ENCODE peak calls at places on chromosomes 1 and 21, in five cellular contexts. One of them, this sample, is unnamed.

GRCh38 chr1:111990026-111990877 is 784 bp upstream of the KCND3 start:
- DNase-seq in MM.1S: no peak
- DNase-seq in heart right ventricle: peak; percentile 42
- DNase-seq in GM20000: no peak
- DNase-seq in HFFc6: no peak
- DNase-seq in this sample: no peak

GRCh38 chr1:174413632-174414031 is 34.1 kb upstream of the GPR52 start:
- DNase-seq in HFFc6: no peak
- DNase-seq in heart right ventricle: no peak
- DNase-seq in MM.1S: no peak
- DNase-seq in GM20000: no peak
- DNase-seq in this sample: no peak

GRCh38 chr1:68904472-68904871 is 407.6 kb upstream of the DEPDC1 start:
- DNase-seq in HFFc6: no peak
- DNase-seq in heart right ventricle: no peak
- DNase-seq in MM.1S: no peak
- DNase-seq in GM20000: no peak
- DNase-seq in this sample: no peak

GRCh38 chr1:209367031-209367813 is 216.3 kb upstream of the CAMK1G start:
- DNase-seq in GM20000: no peak
- DNase-seq in MM.1S: no peak
- DNase-seq in heart right ventricle: no peak
- DNase-seq in HFFc6: peak; percentile 76
- DNase-seq in this sample: no peak

GRCh38 chr1:198632007-198632406 is 6.8 kb upstream of the PTPRC start:
- DNase-seq in GM20000: no peak
- DNase-seq in heart right ventricle: no peak
- DNase-seq in MM.1S: no peak
- DNase-seq in HFFc6: no peak
- DNase-seq in this sample: no peak

GRCh38 chr1:24929876-24930702 is at the start of gene RUNX3:
- DNase-seq in heart right ventricle: peak; percentile 70
- DNase-seq in MM.1S: peak; percentile 96
- DNase-seq in GM20000: peak; percentile 99
- DNase-seq in HFFc6: no peak
- DNase-seq in this sample: peak; percentile 96

GRCh38 chr1:185534806-185535205 is 199.4 kb upstream of the HMCN1 start:
- DNase-seq in heart right ventricle: no peak
- DNase-seq in HFFc6: no peak
- DNase-seq in GM20000: no peak
- DNase-seq in MM.1S: no peak
- DNase-seq in this sample: no peak

GRCh38 chr21:43954896-43955295 is 57.2 kb upstream of the TRAPPC10 start:
- DNase-seq in HFFc6: no peak
- DNase-seq in GM20000: no peak
- DNase-seq in MM.1S: no peak
- DNase-seq in heart right ventricle: no peak
- DNase-seq in this sample: no peak

GRCh38 chr1:7752512-7753417 is 18.3 kb upstream of the VAMP3 start:
- DNase-seq in MM.1S: peak; percentile 51
- DNase-seq in HFFc6: peak; percentile 64
- DNase-seq in GM20000: peak; percentile 37
- DNase-seq in heart right ventricle: no peak
- DNase-seq in this sample: peak; percentile 37

GRCh38 chr1:72482736-72483413 is 200.5 kb upstream of the NEGR1 start:
- DNase-seq in GM20000: no peak
- DNase-seq in MM.1S: no peak
- DNase-seq in heart right ventricle: no peak
- DNase-seq in HFFc6: no peak
- DNase-seq in this sample: no peak

GRCh38 chr1:64982134-64982533 is 15.8 kb upstream of the JAK1 start:
- DNase-seq in HFFc6: no peak
- DNase-seq in heart right ventricle: no peak
- DNase-seq in MM.1S: no peak
- DNase-seq in GM20000: no peak
- DNase-seq in this sample: no peak

GRCh38 chr1:64981602-64981981 is 15.2 kb upstream of the JAK1 start:
- DNase-seq in GM20000: no peak
- DNase-seq in HFFc6: no peak
- DNase-seq in MM.1S: no peak
- DNase-seq in heart right ventricle: no peak
- DNase-seq in this sample: no peak

GRCh38 chr1:64983110-64983509 is 16.8 kb upstream of the JAK1 start:
- DNase-seq in heart right ventricle: no peak
- DNase-seq in GM20000: no peak
- DNase-seq in HFFc6: peak; percentile 93
- DNase-seq in MM.1S: no peak
- DNase-seq in this sample: no peak

GRCh38 chr1:64984737-64985136 is 18.4 kb upstream of the JAK1 start:
- DNase-seq in GM20000: no peak
- DNase-seq in HFFc6: no peak
- DNase-seq in MM.1S: no peak
- DNase-seq in heart right ventricle: no peak
- DNase-seq in this sample: no peak

GRCh38 chr1:64984106-64984505 is 17.8 kb upstream of the JAK1 start:
- DNase-seq in HFFc6: no peak
- DNase-seq in MM.1S: no peak
- DNase-seq in GM20000: no peak
- DNase-seq in heart right ventricle: no peak
- DNase-seq in this sample: no peak
- TF ChIP-seq CTCF in HFFc6: no peak
- TF ChIP-seq CTCF in MM.1S: no peak
- TF ChIP-seq CTCF in GM20000: no peak
- TF ChIP-seq CTCF in heart right ventricle: no peak
- TF ChIP-seq CTCF in this sample: no peak

GRCh38 chr1:77027916-77028315 is 160.6 kb downstream of the ST6GALNAC5 start:
- DNase-seq in GM20000: no peak
- DNase-seq in heart right ventricle: no peak
- DNase-seq in MM.1S: no peak
- DNase-seq in HFFc6: no peak
- DNase-seq in this sample: no peak

GRCh38 chr1:77030401-77031100 is 163.3 kb downstream of the ST6GALNAC5 start:
- DNase-seq in GM20000: no peak
- DNase-seq in heart right ventricle: no peak
- DNase-seq in HFFc6: no peak
- DNase-seq in MM.1S: no peak
- DNase-seq in this sample: no peak

GRCh38 chr1:77026126-77026525 is 158.8 kb downstream of the ST6GALNAC5 start:
- DNase-seq in MM.1S: no peak
- DNase-seq in GM20000: no peak
- DNase-seq in heart right ventricle: no peak
- DNase-seq in HFFc6: no peak
- DNase-seq in this sample: no peak

GRCh38 chr1:77026640-77027039 is 159.4 kb downstream of the ST6GALNAC5 start:
- DNase-seq in GM20000: no peak
- DNase-seq in HFFc6: no peak
- DNase-seq in heart right ventricle: no peak
- DNase-seq in MM.1S: no peak
- DNase-seq in this sample: no peak

GRCh38 chr1:77031101-77031662 is 163.9 kb downstream of the ST6GALNAC5 start:
- DNase-seq in heart right ventricle: no peak
- DNase-seq in GM20000: peak; percentile 7
- DNase-seq in HFFc6: peak; percentile 59
- DNase-seq in MM.1S: no peak
- DNase-seq in this sample: no peak
- TF ChIP-seq CTCF in heart right ventricle: no peak
- TF ChIP-seq CTCF in GM20000: no peak
- TF ChIP-seq CTCF in HFFc6: peak; percentile 44
- TF ChIP-seq CTCF in MM.1S: no peak
- TF ChIP-seq CTCF in this sample: no peak

GRCh38 chr21:31570824-31571425 is 88.6 kb upstream of the SOD1 start:
- DNase-seq in MM.1S: no peak
- DNase-seq in HFFc6: no peak
- DNase-seq in heart right ventricle: no peak
- DNase-seq in GM20000: no peak
- DNase-seq in this sample: no peak

GRCh38 chr21:31560479-31560878 is 99.0 kb upstream of the SOD1 start:
- DNase-seq in HFFc6: no peak
- DNase-seq in MM.1S: no peak
- DNase-seq in GM20000: no peak
- DNase-seq in heart right ventricle: no peak
- DNase-seq in this sample: no peak

GRCh38 chr21:31566611-31567010 is 92.9 kb upstream of the SOD1 start:
- DNase-seq in GM20000: no peak
- DNase-seq in heart right ventricle: no peak
- DNase-seq in MM.1S: no peak
- DNase-seq in HFFc6: no peak
- DNase-seq in this sample: no peak

GRCh38 chr21:31564439-31564838 is 95.1 kb upstream of the SOD1 start:
- DNase-seq in MM.1S: no peak
- DNase-seq in HFFc6: no peak
- DNase-seq in GM20000: no peak
- DNase-seq in heart right ventricle: no peak
- DNase-seq in this sample: no peak

DNA sequence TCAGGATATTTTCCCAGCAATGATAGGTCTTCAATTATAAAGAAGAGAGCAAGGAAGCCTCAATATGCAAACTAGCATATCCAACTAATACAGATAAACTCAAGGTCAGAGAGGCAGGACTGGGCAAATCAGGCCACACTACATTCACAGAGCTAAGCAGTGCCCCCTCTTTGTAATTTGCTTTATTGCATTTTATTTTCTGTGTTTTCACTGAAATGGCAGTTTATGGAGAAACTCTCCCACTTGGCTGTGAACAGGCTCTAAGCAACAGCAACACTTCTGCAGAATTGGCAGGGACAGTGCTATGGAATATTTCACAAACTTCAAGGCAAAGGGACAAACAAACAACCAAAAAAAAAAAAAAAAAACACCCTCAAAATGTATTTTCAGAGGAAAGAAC is 93.4 kb upstream of the SOD1 start:
- DNase-seq in HFFc6: no peak
- DNase-seq in MM.1S: peak; percentile 52
- DNase-seq in heart right ventricle: no peak
- DNase-seq in GM20000: no peak
- DNase-seq in this sample: no peak
- TF ChIP-seq CTCF in HFFc6: no peak
- TF ChIP-seq CTCF in MM.1S: peak; percentile 44
- TF ChIP-seq CTCF in heart right ventricle: no peak
- TF ChIP-seq CTCF in GM20000: no peak
- TF ChIP-seq CTCF in this sample: no peak

DNA sequence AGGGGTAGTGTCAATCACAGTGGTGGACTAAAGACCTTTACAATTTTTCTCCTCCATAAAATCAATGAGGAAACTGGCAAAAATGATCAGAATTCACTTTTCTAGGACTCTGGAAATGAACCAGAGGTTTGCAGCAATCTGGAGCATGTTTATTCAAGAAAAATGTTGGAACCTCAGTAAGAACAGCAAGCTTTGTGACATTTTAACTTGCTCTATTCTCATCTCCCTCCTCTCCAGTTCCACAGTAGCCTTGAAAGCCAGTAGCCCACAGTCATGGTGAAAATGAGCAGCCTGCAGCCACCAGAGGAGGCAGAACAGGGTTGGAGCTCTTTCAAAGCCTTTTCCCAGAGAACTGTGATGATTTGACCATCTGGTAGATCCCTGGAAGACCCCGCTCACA is 9.1 kb downstream of the TTC4 start:
- DNase-seq in heart right ventricle: no peak
- DNase-seq in GM20000: no peak
- DNase-seq in HFFc6: no peak
- DNase-seq in MM.1S: no peak
- DNase-seq in this sample: no peak
- TF ChIP-seq CTCF in heart right ventricle: no peak
- TF ChIP-seq CTCF in GM20000: no peak
- TF ChIP-seq CTCF in HFFc6: no peak
- TF ChIP-seq CTCF in MM.1S: no peak
- TF ChIP-seq CTCF in this sample: no peak

GRCh38 chr1:181131255-181131901 is 42.9 kb downstream of the IER5 start:
- DNase-seq in HFFc6: no peak
- DNase-seq in MM.1S: peak; percentile 46
- DNase-seq in GM20000: peak; percentile 78
- DNase-seq in heart right ventricle: no peak
- DNase-seq in this sample: peak; percentile 83
- TF ChIP-seq CTCF in HFFc6: no peak
- TF ChIP-seq CTCF in MM.1S: no peak
- TF ChIP-seq CTCF in GM20000: no peak
- TF ChIP-seq CTCF in heart right ventricle: no peak
- TF ChIP-seq CTCF in this sample: no peak

DNA sequence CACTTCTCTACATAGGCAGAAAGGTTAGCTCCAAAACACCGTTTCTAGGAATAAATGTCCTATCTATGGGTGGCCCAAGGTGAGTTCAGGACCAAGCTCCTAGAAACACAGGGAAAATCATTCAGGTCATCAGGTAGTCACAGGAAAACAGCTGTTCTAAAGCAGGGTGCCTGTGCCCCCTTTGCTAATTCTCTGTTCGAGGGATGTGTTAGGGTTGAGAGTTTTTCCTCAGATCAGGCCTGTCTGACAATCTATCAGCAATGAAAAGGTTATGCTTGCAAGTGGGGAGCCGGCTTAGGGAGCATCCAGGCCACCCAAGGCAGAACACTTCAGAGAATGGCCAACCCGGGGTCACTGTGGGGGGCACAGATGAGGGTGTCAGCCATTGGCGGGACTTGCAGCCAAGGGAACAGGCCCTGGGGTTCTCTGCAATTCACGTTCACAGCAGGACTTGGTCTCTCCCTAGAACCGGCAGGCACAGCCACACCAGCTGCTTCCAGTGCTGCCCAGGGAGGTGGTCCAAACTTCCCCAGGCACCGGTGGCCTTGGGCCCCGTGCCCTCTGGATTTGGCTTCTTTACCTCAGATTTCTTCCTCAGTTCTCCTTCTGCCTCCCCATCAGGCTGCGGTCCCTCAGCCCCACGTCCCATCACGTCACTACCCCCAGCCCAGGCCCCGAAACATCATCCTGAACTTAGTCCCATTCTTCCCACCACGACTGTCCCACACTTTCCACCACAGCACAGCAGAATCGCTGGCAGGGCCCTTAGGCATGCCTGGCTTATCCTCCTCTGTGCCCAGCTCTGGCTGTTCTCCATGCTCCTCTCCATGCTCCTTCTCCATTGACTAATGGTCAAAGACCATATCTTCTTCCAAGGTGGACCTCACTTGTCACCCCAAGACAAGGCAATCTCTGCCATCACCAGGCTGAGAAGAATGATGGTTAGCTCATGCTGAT is 11.0 kb downstream of the CD2 start:
- DNase-seq in heart right ventricle: no peak
- DNase-seq in HFFc6: no peak
- DNase-seq in MM.1S: no peak
- DNase-seq in GM20000: no peak
- DNase-seq in this sample: no peak
- TF ChIP-seq CTCF in heart right ventricle: no peak
- TF ChIP-seq CTCF in HFFc6: no peak
- TF ChIP-seq CTCF in MM.1S: no peak
- TF ChIP-seq CTCF in GM20000: no peak
- TF ChIP-seq CTCF in this sample: no peak